ENCODE peak calls at places on chromosomes 5 and 9, in seven cellular contexts. B is astrocyte of the spinal cord, C is GM10248, K is foreskin fibroblast, G is hepatocyte, Z is AG09309, P is progenitor cell of endocrine pancreas. N is an unnamed sample.

GRCh38 chr5:14415516-14416074 is 166.0 kb upstream of the OTULINL start:
- DNase-seq in B (no peak), C (no peak), K (no peak), G (no peak), Z (no peak), P (no peak), N (no peak)

GRCh38 chr5:154356256-154356655 is 89.5 kb upstream of the SAP30L start:
- DNase-seq in B (no peak), C (no peak), K (no peak), G (no peak), Z (no peak), P (no peak), N (no peak)

GRCh38 chr5:38551020-38552017 is 5.1 kb downstream of the LIFR start:
- DNase-seq in B (peak; percentile 51), C (peak; percentile 20), K (peak; percentile 36), G (peak; percentile 65), Z (no peak), P (no peak), N (no peak)

GRCh38 chr9:118736406-118736805 is 632.8 kb downstream of the BRINP1 start:
- DNase-seq in B (no peak), C (no peak), K (no peak), G (no peak), Z (no peak), P (no peak), N (no peak)

GRCh38 chr9:76789850-76790249 is 25.6 kb downstream of the PCA3 start:
- DNase-seq in B (no peak), C (no peak), K (no peak), G (peak; percentile 40), Z (no peak), P (no peak), N (no peak)

GRCh38 chr9:106941901-106942300 is 78.9 kb downstream of the ZNF462 start:
- DNase-seq in B (no peak), C (no peak), K (no peak), G (no peak), Z (no peak), P (no peak), N (no peak)

GRCh38 chr9:75893096-75893495 is 2.6 kb downstream of the PCSK5 start:
- DNase-seq in B (no peak), C (no peak), K (no peak), G (no peak), Z (no peak), P (no peak), N (no peak)

GRCh38 chr9:100213730-100214477 is 114.9 kb downstream of the INVS start:
- DNase-seq in B (peak; percentile 66), C (no peak), K (peak; percentile 38), G (no peak), Z (peak; percentile 25), P (no peak), N (no peak)

GRCh38 chr9:116297346-116297745 is 143.8 kb downstream of the PAPPA start:
- DNase-seq in B (no peak), C (no peak), K (no peak), G (no peak), Z (no peak), P (no peak), N (no peak)

GRCh38 chr9:25678147-25678666 is at the start of gene TUSC1:
- DNase-seq in B (peak; percentile 85), C (peak; percentile 15), K (peak; percentile 41), G (peak; percentile 74), Z (peak; percentile 53), P (no peak), N (no peak)

GRCh38 chr9:13485068-13485596 is 205.6 kb upstream of the MPDZ start:
- DNase-seq in B (peak; percentile 53), C (no peak), K (no peak), G (no peak), Z (peak; percentile 24), P (no peak), N (no peak)

GRCh38 chr9:112751059-112751795 is 667 bp downstream of the SNX30 start:
- DNase-seq in B (peak; percentile 87), C (peak; percentile 63), K (peak; percentile 54), G (peak; percentile 75), Z (no peak), P (peak; percentile 36), N (peak; percentile 22)

GRCh38 chr5:17113174-17113941 is 104.1 kb upstream of the BASP1 start:
- DNase-seq in B (peak; percentile 80), C (no peak), K (peak; percentile 80), G (no peak), Z (peak; percentile 69), P (no peak), N (no peak)

GRCh38 chr5:159031513-159031912 is 68.2 kb downstream of the EBF1 start:
- DNase-seq in B (peak; percentile 91), C (no peak), K (no peak), G (no peak), Z (no peak), P (no peak), N (no peak)

GRCh38 chr9:131622536-131622935 is 77.2 kb downstream of the PRRT1B start:
- DNase-seq in B (no peak), C (peak; percentile 59), K (no peak), G (no peak), Z (no peak), P (no peak), N (no peak)

GRCh38 chr9:33311953-33312352 is 21.6 kb downstream of the NFX1 start:
- DNase-seq in B (no peak), C (no peak), K (peak; percentile 21), G (no peak), Z (no peak), P (no peak), N (no peak)

GRCh38 chr5:133735346-133735745 is 123.0 kb upstream of the FSTL4 start:
- DNase-seq in B (peak; percentile 45), C (no peak), K (peak; percentile 13), G (no peak), Z (no peak), P (no peak), N (no peak)

DNA sequence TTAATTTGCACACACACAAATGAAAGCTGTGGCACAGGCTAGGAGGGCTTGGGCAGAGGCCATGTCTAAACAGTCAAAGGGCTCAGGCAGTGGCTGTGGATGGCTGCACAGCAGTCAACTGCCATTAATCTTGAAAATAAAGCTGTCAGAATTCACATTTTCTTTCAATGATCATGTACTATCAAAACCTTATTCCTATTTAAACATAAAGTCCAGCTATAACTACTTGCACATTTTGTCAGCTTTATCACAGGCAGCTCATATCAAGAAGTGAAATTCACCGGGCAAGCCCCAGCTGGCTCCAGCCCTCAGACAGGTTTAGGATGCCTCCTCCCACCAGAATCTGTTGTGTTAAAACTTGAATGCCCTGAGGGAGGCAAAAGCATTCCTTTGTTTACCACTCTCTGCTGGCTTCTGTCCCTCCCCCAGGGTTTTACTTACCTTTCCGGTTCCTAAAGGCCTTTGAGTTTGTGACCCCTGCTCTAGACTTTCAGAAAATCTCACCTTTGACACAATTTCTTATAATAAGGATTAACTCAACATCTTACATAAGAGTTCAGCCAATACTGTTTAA is 54.9 kb upstream of the GRAMD2B start:
- DNase-seq in B (no peak), C (no peak), K (no peak), G (no peak), Z (no peak), P (no peak), N (no peak)
- TF ChIP-seq CTCF in B (no peak), C (no peak), K (no peak), G (no peak), Z (no peak), P (no peak), N (no peak)

GRCh38 chr9:5264219-5264595 is 33.0 kb downstream of the INSL4 start:
- DNase-seq in B (no peak), C (no peak), K (no peak), G (no peak), Z (no peak), P (no peak), N (no peak)

GRCh38 chr9:5269249-5269715 is 35.2 kb downstream of the RLN2 start:
- DNase-seq in B (peak; percentile 58), C (no peak), K (no peak), G (peak; percentile 5), Z (no peak), P (no peak), N (no peak)

GRCh38 chr9:5263568-5264218 is 32.5 kb downstream of the INSL4 start:
- DNase-seq in B (peak; percentile 9), C (no peak), K (no peak), G (peak; percentile 13), Z (no peak), P (no peak), N (no peak)

GRCh38 chr9:5265939-5266338 is 34.7 kb downstream of the INSL4 start:
- DNase-seq in B (no peak), C (no peak), K (no peak), G (no peak), Z (no peak), P (no peak), N (no peak)
- TF ChIP-seq CTCF in B (no peak), C (no peak), K (no peak), G (no peak), Z (no peak), P (no peak), N (no peak)

GRCh38 chr9:101398335-101398929 is at the start of the genes MRPL50 and ZNF189:
- DNase-seq in B (peak; percentile 99), C (peak; percentile 94), K (peak; percentile 99), G (peak; percentile 98), Z (peak; percentile 96), P (peak; percentile 89), N (peak; percentile 93)
- TF ChIP-seq CTCF in B (no peak), C (no peak), K (no peak), G (no peak), Z (no peak), P (no peak), N (no peak)

GRCh38 chr9:104808030-104808614 is 44.2 kb downstream of the NIPSNAP3B start:
- DNase-seq in B (peak; percentile 52), C (no peak), K (peak; percentile 40), G (peak; percentile 32), Z (no peak), P (no peak), N (no peak)
- TF ChIP-seq CTCF in B (peak; percentile 42), C (no peak), K (peak; percentile 34), G (peak; percentile 35), Z (peak; percentile 43), P (peak; percentile 35), N (no peak)

GRCh38 chr5:167029488-167029887 is 1262.0 kb upstream of the WWC1 start:
- DNase-seq in B (no peak), C (no peak), K (no peak), G (no peak), Z (no peak), P (no peak), N (no peak)

GRCh38 chr5:167036585-167036984 is 1254.9 kb upstream of the WWC1 start:
- DNase-seq in B (no peak), C (no peak), K (no peak), G (no peak), Z (no peak), P (no peak), N (no peak)

DNA sequence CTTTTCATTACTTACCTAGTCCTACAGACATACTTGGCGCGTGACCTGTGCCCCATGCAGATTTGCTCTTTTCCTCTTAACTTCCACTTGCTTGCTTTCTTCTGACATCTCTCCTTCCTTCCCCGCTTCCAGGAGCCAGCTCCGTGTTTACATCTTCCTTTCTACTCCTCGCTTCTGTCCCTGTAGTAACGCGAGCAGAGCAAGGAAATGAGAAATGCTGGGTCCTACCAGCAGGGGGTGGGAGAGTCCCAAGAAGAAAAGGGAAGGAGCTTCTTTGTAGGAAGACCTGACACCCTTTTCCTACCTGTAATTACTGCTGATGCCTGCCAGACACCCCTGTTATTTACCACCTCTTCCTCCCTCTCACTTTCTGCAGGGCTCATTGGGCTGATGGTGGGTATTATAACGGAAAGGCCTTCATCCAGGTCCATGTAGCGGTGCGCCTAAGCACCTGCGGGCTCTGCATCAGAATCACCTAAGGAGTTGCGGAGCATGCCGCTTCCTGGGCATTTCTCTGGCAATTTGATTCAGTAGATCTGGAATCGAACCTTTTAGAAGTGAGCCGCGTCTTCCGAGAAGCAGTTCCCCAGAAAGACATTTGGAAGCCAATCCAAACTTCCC is 1260.8 kb upstream of the WWC1 start:
- DNase-seq in B (no peak), C (peak; percentile 6), K (no peak), G (peak; percentile 14), Z (no peak), P (no peak), N (no peak)
- TF ChIP-seq CTCF in B (peak; percentile 20), C (no peak), K (peak; percentile 27), G (peak; percentile 21), Z (no peak), P (peak; percentile 39), N (peak; percentile 39)

N was measured in mesothelial cell of epicardium.